ENCODE peak calls at places on chromosome X, in six cellular contexts. One of them, this sample, is unnamed.
A peak's percentile ranks its signal among the peaks of the same experiment; 100 is the strongest.

GRCh38 chrX:51759055-51759454 is 15.8 kb downstream of the GSPT2 start:
- DNase-seq in mesendoderm: peak; percentile 54
- DNase-seq in body of pancreas: no peak
- DNase-seq in heart left ventricle: no peak
- DNase-seq in ovary: no peak
- DNase-seq in psoas muscle: no peak
- DNase-seq in this sample: no peak

GRCh38 chrX:122582280-122582679 is 601.8 kb upstream of the GRIA3 start:
- DNase-seq in mesendoderm: no peak
- DNase-seq in body of pancreas: no peak
- DNase-seq in heart left ventricle: no peak
- DNase-seq in ovary: no peak
- DNase-seq in psoas muscle: no peak
- DNase-seq in this sample: no peak

GRCh38 chrX:13261348-13261747 is 58.5 kb downstream of the ATXN3L start:
- DNase-seq in mesendoderm: no peak
- DNase-seq in body of pancreas: no peak
- DNase-seq in heart left ventricle: no peak
- DNase-seq in ovary: no peak
- DNase-seq in psoas muscle: no peak
- DNase-seq in this sample: no peak

GRCh38 chrX:102697506-102697905 is 14.7 kb upstream of the GPRASP2 start:
- DNase-seq in mesendoderm: no peak
- DNase-seq in body of pancreas: no peak
- DNase-seq in heart left ventricle: no peak
- DNase-seq in ovary: no peak
- DNase-seq in psoas muscle: no peak
- DNase-seq in this sample: no peak

GRCh38 chrX:131734621-131735020 is 190.7 kb downstream of the OR13H1 start:
- DNase-seq in mesendoderm: no peak
- DNase-seq in body of pancreas: no peak
- DNase-seq in heart left ventricle: peak; percentile 80
- DNase-seq in ovary: peak; percentile 76
- DNase-seq in psoas muscle: peak; percentile 71
- DNase-seq in this sample: no peak

GRCh38 chrX:69216911-69217310 is 51.7 kb upstream of the PJA1 start:
- DNase-seq in mesendoderm: no peak
- DNase-seq in body of pancreas: no peak
- DNase-seq in heart left ventricle: no peak
- DNase-seq in ovary: no peak
- DNase-seq in psoas muscle: no peak
- DNase-seq in this sample: no peak

GRCh38 chrX:50161143-50161542 is 39.7 kb downstream of the AKAP4 start:
- DNase-seq in mesendoderm: no peak
- DNase-seq in body of pancreas: no peak
- DNase-seq in heart left ventricle: no peak
- DNase-seq in ovary: no peak
- DNase-seq in psoas muscle: no peak
- DNase-seq in this sample: no peak

GRCh38 chrX:15529165-15529564 is 28.6 kb downstream of the BMX start:
- DNase-seq in mesendoderm: no peak
- DNase-seq in body of pancreas: no peak
- DNase-seq in heart left ventricle: no peak
- DNase-seq in ovary: no peak
- DNase-seq in psoas muscle: no peak
- DNase-seq in this sample: no peak

GRCh38 chrX:26613951-26614350 is 398.0 kb downstream of the MAGEB5 start:
- DNase-seq in mesendoderm: no peak
- DNase-seq in body of pancreas: no peak
- DNase-seq in heart left ventricle: no peak
- DNase-seq in ovary: no peak
- DNase-seq in psoas muscle: no peak
- DNase-seq in this sample: no peak

GRCh38 chrX:25721564-25721963 is 416.6 kb upstream of the MAGEB18 start:
- DNase-seq in mesendoderm: peak; percentile 4
- DNase-seq in body of pancreas: no peak
- DNase-seq in heart left ventricle: no peak
- DNase-seq in ovary: no peak
- DNase-seq in psoas muscle: no peak
- DNase-seq in this sample: no peak

GRCh38 chrX:130575831-130576404 is 174.1 kb downstream of the RBMX2 start:
- DNase-seq in mesendoderm: peak; percentile 40
- DNase-seq in body of pancreas: peak; percentile 30
- DNase-seq in heart left ventricle: peak; percentile 33
- DNase-seq in ovary: peak; percentile 28
- DNase-seq in psoas muscle: peak; percentile 54
- DNase-seq in this sample: peak; percentile 31

GRCh38 chrX:135168533-135168932 is 2.7 kb downstream of the CT55 start:
- DNase-seq in mesendoderm: no peak
- DNase-seq in body of pancreas: no peak
- DNase-seq in heart left ventricle: no peak
- DNase-seq in ovary: no peak
- DNase-seq in psoas muscle: no peak
- DNase-seq in this sample: no peak

GRCh38 chrX:21735753-21736127 is 22.2 kb downstream of the SMPX start:
- DNase-seq in mesendoderm: no peak
- DNase-seq in body of pancreas: no peak
- DNase-seq in heart left ventricle: no peak
- DNase-seq in ovary: no peak
- DNase-seq in psoas muscle: no peak
- DNase-seq in this sample: no peak

GRCh38 chrX:19875051-19875432 is 12.4 kb downstream of the SH3KBP1 start:
- DNase-seq in mesendoderm: peak; percentile 24
- DNase-seq in body of pancreas: no peak
- DNase-seq in heart left ventricle: no peak
- DNase-seq in ovary: no peak
- DNase-seq in psoas muscle: no peak
- DNase-seq in this sample: no peak

GRCh38 chrX:37405954-37406353 is 56.8 kb downstream of the PRRG1 start:
- DNase-seq in mesendoderm: no peak
- DNase-seq in body of pancreas: no peak
- DNase-seq in heart left ventricle: no peak
- DNase-seq in ovary: no peak
- DNase-seq in psoas muscle: no peak
- DNase-seq in this sample: no peak

GRCh38 chrX:54171527-54171926 is 11.5 kb downstream of the FAM120C start:
- DNase-seq in mesendoderm: no peak
- DNase-seq in body of pancreas: no peak
- DNase-seq in heart left ventricle: no peak
- DNase-seq in ovary: no peak
- DNase-seq in psoas muscle: no peak
- DNase-seq in this sample: no peak

GRCh38 chrX:27186671-27187070 is 276.5 kb downstream of the PPP4R3C start:
- DNase-seq in mesendoderm: peak; percentile 48
- DNase-seq in body of pancreas: peak; percentile 22
- DNase-seq in heart left ventricle: no peak
- DNase-seq in ovary: no peak
- DNase-seq in psoas muscle: no peak
- DNase-seq in this sample: no peak

GRCh38 chrX:53262918-53263394 is 18.4 kb downstream of the IQSEC2 start:
- DNase-seq in mesendoderm: no peak
- DNase-seq in body of pancreas: no peak
- DNase-seq in heart left ventricle: no peak
- DNase-seq in ovary: no peak
- DNase-seq in psoas muscle: no peak
- DNase-seq in this sample: no peak

GRCh38 chrX:81301877-81302276 is 100.0 kb downstream of the SH3BGRL start:
- DNase-seq in mesendoderm: peak; percentile 35
- DNase-seq in body of pancreas: no peak
- DNase-seq in heart left ventricle: no peak
- DNase-seq in ovary: no peak
- DNase-seq in psoas muscle: no peak
- DNase-seq in this sample: no peak

GRCh38 chrX:84186603-84187358 is 1.2 kb downstream of the RPS6KA6 start:
- DNase-seq in mesendoderm: peak; percentile 49
- DNase-seq in body of pancreas: peak; percentile 8
- DNase-seq in heart left ventricle: no peak
- DNase-seq in ovary: no peak
- DNase-seq in psoas muscle: no peak
- DNase-seq in this sample: no peak

GRCh38 chrX:2698604-2699003 is 7.5 kb downstream of the CD99 start:
- DNase-seq in mesendoderm: no peak
- DNase-seq in body of pancreas: no peak
- DNase-seq in heart left ventricle: peak; percentile 8
- DNase-seq in ovary: no peak
- DNase-seq in psoas muscle: no peak
- DNase-seq in this sample: no peak
- H3K4me1 ChIP-seq in mesendoderm: peaks cover 3% of the 10 kb centered on the region
- H3K4me1 ChIP-seq in body of pancreas: peaks cover 52% of the 10 kb centered on the region
- H3K4me1 ChIP-seq in heart left ventricle: peaks cover 86% of the 10 kb centered on the region
- H3K4me1 ChIP-seq in ovary: peaks cover 22% of the 10 kb centered on the region
- H3K4me1 ChIP-seq in psoas muscle: peaks cover 62% of the 10 kb centered on the region
- H3K4me1 ChIP-seq in this sample: peaks cover 7% of the 10 kb centered on the region

GRCh38 chrX:114581528-114582263 is 2.2 kb upstream of the HTR2C start:
- DNase-seq in mesendoderm: peak; percentile 57
- DNase-seq in body of pancreas: no peak
- DNase-seq in heart left ventricle: no peak
- DNase-seq in ovary: no peak
- DNase-seq in psoas muscle: no peak
- DNase-seq in this sample: no peak
- H3K4me3 ChIP-seq in mesendoderm: no peak overlapping the region
- H3K4me3 ChIP-seq in body of pancreas: no peak overlapping the region
- H3K4me3 ChIP-seq in heart left ventricle: no peak overlapping the region
- H3K4me3 ChIP-seq in ovary: no peak overlapping the region
- H3K4me3 ChIP-seq in psoas muscle: no peak overlapping the region
- H3K4me3 ChIP-seq in this sample: no peak overlapping the region

GRCh38 chrX:86215260-86215659 is 67.0 kb downstream of the DACH2 start:
- DNase-seq in mesendoderm: no peak
- DNase-seq in body of pancreas: no peak
- DNase-seq in heart left ventricle: no peak
- DNase-seq in ovary: no peak
- DNase-seq in psoas muscle: no peak
- DNase-seq in this sample: no peak
- H3K27me3 ChIP-seq in mesendoderm: no peaks in the 10 kb centered on the region
- H3K27me3 ChIP-seq in body of pancreas: no peaks in the 10 kb centered on the region
- H3K27me3 ChIP-seq in heart left ventricle: no peaks in the 10 kb centered on the region
- H3K27me3 ChIP-seq in ovary: no peaks in the 10 kb centered on the region
- H3K27me3 ChIP-seq in psoas muscle: no peaks in the 10 kb centered on the region
- H3K27me3 ChIP-seq in this sample: no peaks in the 10 kb centered on the region

GRCh38 chrX:9534686-9535085 is 69.8 kb downstream of the TBL1X start:
- DNase-seq in mesendoderm: no peak
- DNase-seq in body of pancreas: no peak
- DNase-seq in heart left ventricle: no peak
- DNase-seq in ovary: no peak
- DNase-seq in psoas muscle: no peak
- DNase-seq in this sample: no peak

GRCh38 chrX:9537781-9538180 is 72.9 kb downstream of the TBL1X start:
- DNase-seq in mesendoderm: no peak
- DNase-seq in body of pancreas: no peak
- DNase-seq in heart left ventricle: no peak
- DNase-seq in ovary: no peak
- DNase-seq in psoas muscle: no peak
- DNase-seq in this sample: no peak

GRCh38 chrX:9533611-9534010 is 68.8 kb downstream of the TBL1X start:
- DNase-seq in mesendoderm: no peak
- DNase-seq in body of pancreas: no peak
- DNase-seq in heart left ventricle: no peak
- DNase-seq in ovary: no peak
- DNase-seq in psoas muscle: no peak
- DNase-seq in this sample: no peak

GRCh38 chrX:9532349-9532748 is 67.5 kb downstream of the TBL1X start:
- DNase-seq in mesendoderm: no peak
- DNase-seq in body of pancreas: no peak
- DNase-seq in heart left ventricle: peak; percentile 41
- DNase-seq in ovary: peak; percentile 70
- DNase-seq in psoas muscle: no peak
- DNase-seq in this sample: no peak

GRCh38 chrX:9535101-9535500 is 70.2 kb downstream of the TBL1X start:
- DNase-seq in mesendoderm: no peak
- DNase-seq in body of pancreas: no peak
- DNase-seq in heart left ventricle: no peak
- DNase-seq in ovary: no peak
- DNase-seq in psoas muscle: no peak
- DNase-seq in this sample: no peak
- H3K4me1 ChIP-seq in mesendoderm: no peaks in the 10 kb centered on the region
- H3K4me1 ChIP-seq in body of pancreas: peaks cover 13% of the 10 kb centered on the region
- H3K4me1 ChIP-seq in heart left ventricle: peaks cover 22% of the 10 kb centered on the region
- H3K4me1 ChIP-seq in ovary: peaks cover 6% of the 10 kb centered on the region
- H3K4me1 ChIP-seq in psoas muscle: no peaks in the 10 kb centered on the region
- H3K4me1 ChIP-seq in this sample: no peaks in the 10 kb centered on the region

GRCh38 chrX:154017766-154018517 is 1.8 kb downstream of the IRAK1 start:
- DNase-seq in mesendoderm: no peak
- DNase-seq in body of pancreas: no peak
- DNase-seq in heart left ventricle: no peak
- DNase-seq in ovary: no peak
- DNase-seq in psoas muscle: no peak
- DNase-seq in this sample: no peak
- H3K4me3 ChIP-seq in mesendoderm: no peak overlapping the region
- H3K4me3 ChIP-seq in body of pancreas: no peak overlapping the region
- H3K4me3 ChIP-seq in heart left ventricle: no peak overlapping the region
- H3K4me3 ChIP-seq in ovary: no peak overlapping the region
- H3K4me3 ChIP-seq in psoas muscle: peak overlapping the region; percentile 74
- H3K4me3 ChIP-seq in this sample: no peak overlapping the region

This sample was measured in right lobe of liver.